ENCODE peak calls at places on chromosomes 1 and 21, in seven cellular contexts. S is upper lobe of right lung; J is amygdala; U is amniotic epithelial cell; Y is activated naive CD4-positive, alpha-beta T cell; H is cardiac fibroblast; D is activated CD4-positive, CD25-positive, alpha-beta regulatory T cell treated with anti-CD3 and anti-CD28 coated beads, Interleukin-2, amount 50 U/mL, for 72 hours. I is an unnamed sample.

GRCh38 chr1:220825819-220826551 is 39.3 kb downstream of the MTARC1 start:
- DNase-seq in H (no peak), D (no peak), J (no peak), S (peak), U (peak), Y (no peak), I (no peak)

GRCh38 chr1:119647228-119647733 is 785 bp downstream of the ZNF697 start:
- DNase-seq in U (no peak), H (no peak), S (peak), J (no peak), Y (no peak), D (no peak), I (no peak)

GRCh38 chr21:32770514-32771133 is 931 bp downstream of the PAXBP1 start:
- DNase-seq in J (no peak), D (no peak), Y (no peak), H (peak), S (no peak), U (peak), I (peak)

GRCh38 chr1:2266301-2266967 is 38.3 kb downstream of the SKI start:
- DNase-seq in H (peak), Y (no peak), D (no peak), J (no peak), U (no peak), S (no peak), I (no peak)

GRCh38 chr1:38586993-38587646 is 272.5 kb downstream of the RRAGC start:
- DNase-seq in D (peak), H (peak), J (no peak), Y (peak), U (peak), S (peak), I (peak)

GRCh38 chr21:36847189-36847588 is 119.3 kb downstream of the HLCS start:
- DNase-seq in U (peak), J (no peak), Y (no peak), D (no peak), H (peak), S (no peak), I (peak)

GRCh38 chr1:225712391-225712790 is 59.5 kb upstream of the ENAH start:
- DNase-seq in Y (no peak), D (no peak), S (no peak), H (peak), J (no peak), U (peak), I (no peak)

GRCh38 chr1:39178541-39179431 is 25.7 kb upstream of the MACF1 start:
- DNase-seq in S (no peak), D (no peak), U (peak), J (no peak), H (peak), Y (no peak), I (peak)

GRCh38 chr1:22747021-22747734 is 36.5 kb downstream of the EPHB2 start:
- DNase-seq in Y (no peak), S (no peak), U (peak), D (no peak), H (peak), J (no peak), I (peak)

GRCh38 chr21:34599534-34600101 is 15.3 kb downstream of the RCAN1 start:
- DNase-seq in H (no peak), D (no peak), S (no peak), Y (no peak), U (no peak), J (no peak), I (no peak)

GRCh38 chr1:218371927-218372672 is 27.0 kb downstream of the TGFB2 start:
- DNase-seq in D (no peak), J (no peak), H (peak), Y (no peak), U (peak), S (no peak), I (peak)

GRCh38 chr1:160522622-160523345 is at the start of gene SLAMF6:
- DNase-seq in J (no peak), H (no peak), U (no peak), Y (peak), S (no peak), D (peak), I (no peak)

GRCh38 chr1:64209221-64209620 is 5.8 kb downstream of the UBE2U start:
- DNase-seq in H (peak), Y (no peak), D (no peak), U (peak), J (no peak), S (no peak), I (peak)

GRCh38 chr1:37477946-37478345 is 3.6 kb downstream of the ZC3H12A start:
- DNase-seq in S (no peak), H (no peak), U (no peak), Y (no peak), J (no peak), D (peak), I (no peak)

GRCh38 chr1:101371259-101371658 is 134.4 kb downstream of the S1PR1 start:
- DNase-seq in H (peak), Y (no peak), J (no peak), S (no peak), D (no peak), U (peak), I (peak)

GRCh38 chr1:212967767-212968166 is 17.4 kb downstream of the VASH2 start:
- DNase-seq in U (peak), J (no peak), D (no peak), S (no peak), Y (no peak), H (peak), I (peak)

GRCh38 chr1:179924268-179924667 is 30.3 kb upstream of the CEP350 start:
- DNase-seq in S (no peak), U (no peak), H (no peak), D (no peak), Y (no peak), J (no peak), I (no peak)

GRCh38 chr1:2465371-2466269 is 10.5 kb upstream of the PLCH2 start:
- DNase-seq in U (no peak), S (no peak), Y (no peak), H (no peak), D (no peak), J (no peak), I (no peak)

GRCh38 chr1:52037402-52037814 is 3.8 kb upstream of the KTI12 start:
- DNase-seq in S (no peak), U (peak), D (no peak), J (no peak), Y (no peak), H (peak), I (peak)

GRCh38 chr1:61635529-61635928 is 89.4 kb downstream of the TM2D1 start:
- DNase-seq in J (no peak), S (no peak), H (no peak), U (no peak), Y (no peak), D (no peak), I (no peak)

GRCh38 chr1:213618094-213618493 is 369.7 kb upstream of the PROX1 start:
- DNase-seq in D (no peak), J (no peak), Y (no peak), H (no peak), S (no peak), U (no peak), I (no peak)

GRCh38 chr1:66182551-66183178 is 351.3 kb upstream of the SGIP1 start:
- DNase-seq in J (no peak), Y (peak), U (peak), D (no peak), H (peak), S (no peak), I (peak)

GRCh38 chr1:110253213-110253612 is 43.1 kb downstream of the KCNC4 start:
- DNase-seq in J (no peak), U (no peak), Y (no peak), S (no peak), H (no peak), D (no peak), I (no peak)

GRCh38 chr1:45346473-45346872 is 6.2 kb upstream of the MUTYH start:
- DNase-seq in Y (no peak), J (no peak), S (no peak), U (no peak), D (no peak), H (no peak), I (no peak)

GRCh38 chr1:152388889-152389288 is 25.2 kb downstream of the CRNN start:
- DNase-seq in U (no peak), S (no peak), J (no peak), Y (no peak), D (no peak), H (no peak), I (no peak)

GRCh38 chr1:227890451-227891222 is 57.1 kb downstream of the WNT9A start:
- DNase-seq in H (no peak), S (peak), Y (no peak), U (no peak), D (peak), J (no peak), I (no peak)

GRCh38 chr1:164155337-164155850 is 403.6 kb upstream of the PBX1 start:
- DNase-seq in J (no peak), U (no peak), Y (no peak), S (no peak), D (no peak), H (no peak), I (no peak)

GRCh38 chr1:35851175-35851869 is 31.7 kb upstream of the AGO1 start:
- DNase-seq in U (peak), S (no peak), J (no peak), Y (no peak), D (no peak), H (peak), I (peak)

GRCh38 chr1:188386161-188386560 is 1557.4 kb downstream of the PLA2G4A start:
- DNase-seq in Y (no peak), U (peak), H (peak), D (no peak), J (no peak), S (no peak), I (peak)

GRCh38 chr1:234170622-234171021 is 202.6 kb upstream of the COA6 start:
- DNase-seq in Y (no peak), S (no peak), J (no peak), D (no peak), H (no peak), U (no peak), I (no peak)

GRCh38 chr21:44083631-44084291 is 23.4 kb upstream of the PWP2 start:
- DNase-seq in S (peak), Y (peak), H (no peak), U (no peak), J (no peak), D (peak), I (no peak)

GRCh38 chr1:39189592-39190041 is 14.9 kb upstream of the MACF1 start:
- DNase-seq in Y (no peak), J (no peak), S (no peak), U (peak), D (no peak), H (peak), I (peak)

GRCh38 chr1:61358770-61359455 is 276.6 kb downstream of the NFIA start:
- DNase-seq in D (no peak), U (no peak), H (peak), Y (no peak), S (no peak), J (no peak), I (peak)

GRCh38 chr1:77219166-77219887 is at the start of gene PIGK:
- DNase-seq in U (peak), H (peak), D (peak), J (peak), Y (peak), S (peak), I (peak)

GRCh38 chr1:95352767-95353166 is 118.8 kb downstream of the RWDD3 start:
- DNase-seq in H (no peak), J (no peak), U (no peak), D (no peak), Y (no peak), S (no peak), I (no peak)

GRCh38 chr1:233518344-233518743 is 95.6 kb upstream of the KCNK1 start:
- DNase-seq in Y (no peak), S (no peak), U (peak), J (no peak), D (no peak), H (peak), I (peak)

GRCh38 chr1:83098791-83099190 is 900.1 kb downstream of the TTLL7 start:
- DNase-seq in S (no peak), U (no peak), J (no peak), Y (no peak), H (no peak), D (no peak), I (no peak)

I was measured in iris pigment epithelial cell.